ENCODE peak calls at places on chromosomes 16 and 17, in eight cellular contexts. X is upper lobe of left lung, V is endothelial cell of umbilical vein, L is stomach, O is sigmoid colon, A is transverse colon, H is H1, W is breast epithelium. C is an unnamed sample.

GRCh38 chr16:31409433-31409832 is 16.3 kb downstream of the ITGAD start:
- DNase-seq in W (no peak), H (no peak), L (no peak), A (no peak), O (no peak), X (no peak), V (no peak), C (no peak)

GRCh38 chr17:48871551-48872351 is 20.8 kb upstream of the ATP5MC1 start:
- DNase-seq in O (no peak), V (peak; percentile 60), X (peak; percentile 26), A (peak; percentile 86), L (peak; percentile 79), H (no peak), W (no peak), C (no peak)

GRCh38 chr16:84379008-84379730 is 10.8 kb downstream of the ATP2C2 start:
- DNase-seq in W (no peak), H (no peak), X (peak; percentile 79), V (no peak), A (no peak), L (no peak), O (no peak), C (no peak)

GRCh38 chr17:21010705-21011596 is 31.9 kb downstream of the USP22 start:
- DNase-seq in L (no peak), O (peak; percentile 61), X (no peak), A (no peak), V (no peak), H (no peak), W (no peak), C (no peak)

GRCh38 chr17:58335061-58335731 is 6.6 kb upstream of the TSPOAP1 start:
- DNase-seq in L (no peak), H (no peak), O (peak; percentile 64), W (no peak), V (no peak), X (peak; percentile 47), A (no peak), C (no peak)

GRCh38 chr17:29615492-29616299 is 7.0 kb downstream of the CORO6 start:
- DNase-seq in W (peak; percentile 81), V (peak; percentile 87), L (peak; percentile 92), A (peak; percentile 92), O (peak; percentile 94), H (no peak), X (peak; percentile 93), C (peak; percentile 92)

GRCh38 chr16:89829630-89830437 is 1.6 kb downstream of the SPIRE2 start:
- DNase-seq in O (no peak), W (no peak), H (no peak), V (no peak), X (no peak), A (peak; percentile 78), L (no peak), C (no peak)

GRCh38 chr16:66911112-66911511 is 7.6 kb downstream of the CDH16 start:
- DNase-seq in A (no peak), L (no peak), X (no peak), W (no peak), V (no peak), H (no peak), O (no peak), C (no peak)

GRCh38 chr17:2943971-2944370 is 119.4 kb downstream of the OR1D5 start:
- DNase-seq in H (no peak), W (no peak), A (no peak), L (no peak), V (no peak), O (no peak), X (no peak), C (no peak)

GRCh38 chr17:65191805-65192740 is 54.9 kb downstream of the RGS9 start:
- DNase-seq in H (no peak), V (peak; percentile 62), A (no peak), L (no peak), W (no peak), X (no peak), O (no peak), C (no peak)

GRCh38 chr16:83689385-83689831 is 118.4 kb upstream of the HSBP1 start:
- DNase-seq in H (no peak), X (no peak), A (no peak), W (no peak), O (no peak), L (no peak), V (peak; percentile 3), C (no peak)

GRCh38 chr17:869067-869466 is 86.9 kb downstream of the MRM3 start:
- DNase-seq in L (peak; percentile 33), X (no peak), V (no peak), H (no peak), A (peak; percentile 55), W (no peak), O (peak; percentile 94), C (peak; percentile 81)

GRCh38 chr16:13463619-13464018 is 456.3 kb upstream of the ERCC4 start:
- DNase-seq in H (no peak), A (no peak), O (no peak), W (peak; percentile 58), L (no peak), X (no peak), V (no peak), C (no peak)

DNA sequence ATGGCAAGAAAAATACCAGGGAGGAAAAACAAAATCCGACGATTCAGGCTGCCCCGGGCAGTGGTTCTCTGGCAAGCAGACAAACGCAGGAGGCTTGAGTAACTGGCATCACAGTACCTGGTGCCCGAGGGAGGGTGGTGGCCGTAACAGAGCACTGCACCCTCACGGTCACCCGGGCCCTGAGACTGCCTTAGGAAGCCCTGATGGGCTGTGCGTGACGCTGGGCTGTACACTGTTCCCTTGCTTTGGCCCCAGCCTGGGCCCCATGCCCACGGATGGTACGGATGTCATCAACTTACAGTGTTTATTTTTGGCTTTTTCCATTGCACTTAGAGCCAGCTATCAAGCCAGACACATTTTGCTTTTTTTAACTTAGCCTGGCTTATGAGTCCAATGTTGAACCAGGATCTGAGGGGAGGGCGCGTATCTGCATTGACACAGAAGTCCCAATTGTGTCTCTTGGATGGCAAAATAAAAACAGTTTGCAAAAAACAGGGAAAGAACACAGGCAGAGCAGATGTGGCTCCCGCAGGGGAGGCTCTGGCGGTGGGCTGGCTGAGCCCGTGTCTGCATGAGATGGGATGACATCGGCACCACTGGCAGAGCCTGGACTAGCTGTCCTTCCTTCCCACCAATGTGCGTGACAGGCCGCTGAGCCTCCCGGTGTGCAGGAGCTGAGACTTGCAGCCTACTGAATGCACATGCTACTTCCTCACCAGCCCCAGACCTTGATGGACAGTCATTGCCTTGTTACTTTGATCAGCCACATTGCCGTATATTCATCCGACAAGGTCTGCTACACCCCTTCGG is 287.7 kb downstream of the FOXL1 start:
- DNase-seq in X (no peak), L (no peak), W (peak; percentile 65), A (no peak), O (peak; percentile 78), V (peak; percentile 40), H (no peak), C (no peak)
- TF ChIP-seq CTCF in X (no peak), L (no peak), W (peak; percentile 37), A (no peak), O (no peak), V (no peak), H (no peak), C (no peak)

GRCh38 chr16:88570691-88571092 is 489 bp downstream of the ZC3H18 start:
- DNase-seq in O (no peak), V (peak; percentile 34), X (peak; percentile 25), H (no peak), W (no peak), L (no peak), A (peak; percentile 32), C (no peak)
- TF ChIP-seq POLR2AphosphoS5 in O (no peak), V (no peak), X (no peak), H (no peak), W (no peak), L (no peak), A (no peak), C (no peak)

DNA sequence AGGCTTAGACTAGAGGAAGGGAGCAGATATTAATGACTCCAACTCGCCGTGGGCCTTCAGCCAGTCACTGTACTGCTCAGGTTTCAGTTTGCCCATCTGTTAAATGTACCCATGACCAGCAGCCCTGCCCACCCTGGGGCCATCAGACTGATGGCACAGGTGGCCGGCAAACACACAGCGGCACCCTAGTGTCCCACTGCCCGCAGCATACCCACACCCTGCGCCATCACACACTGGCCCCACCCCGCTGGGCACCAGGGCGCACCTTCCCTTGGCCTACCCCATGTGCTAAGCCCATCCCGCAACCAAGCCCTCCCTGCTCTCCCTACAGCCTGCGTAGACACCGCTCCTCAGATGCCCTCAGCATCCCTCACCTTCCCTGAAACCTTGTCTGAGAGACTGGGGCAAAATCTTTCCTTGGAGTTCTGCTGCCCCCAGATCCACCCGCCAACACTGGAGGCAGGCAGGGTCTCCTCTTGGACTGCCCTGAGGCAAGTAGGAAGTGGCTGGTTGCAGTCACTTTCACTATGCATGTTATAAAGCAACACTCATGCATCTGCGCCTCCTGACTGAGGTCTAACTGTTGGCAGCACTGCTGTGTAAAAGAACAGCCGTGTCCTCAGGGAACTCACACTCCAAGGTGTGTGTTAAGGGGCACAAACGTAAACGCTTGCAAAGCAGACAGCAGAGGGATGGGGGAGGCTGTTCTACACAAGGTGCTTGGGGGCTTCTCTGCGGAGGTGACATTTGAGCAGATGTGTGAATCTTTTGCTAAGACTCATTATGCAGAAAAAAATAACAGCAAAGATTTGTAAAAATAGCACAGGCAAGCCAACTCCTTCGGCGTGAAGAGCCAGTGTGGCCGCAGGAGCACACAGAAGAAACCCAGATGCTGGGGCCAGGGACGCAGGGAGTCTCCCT is 6.7 kb upstream of the BCAR1 start:
- DNase-seq in H (no peak), L (no peak), X (no peak), V (no peak), O (peak; percentile 61), W (no peak), A (no peak), C (no peak)
- H3K4me1 ChIP-seq in H (peaks cover 13% of the 10 kb centered on the region), L (peaks cover 87% of the 10 kb centered on the region), X (peaks cover 80% of the 10 kb centered on the region), V (peaks cover 80% of the 10 kb centered on the region), O (peaks cover 95% of the 10 kb centered on the region), W (peaks cover 33% of the 10 kb centered on the region), A (peaks cover 79% of the 10 kb centered on the region), C (peaks cover 85% of the 10 kb centered on the region)

GRCh38 chr17:81401727-81402529 is 6.7 kb downstream of the BAHCC1 start:
- DNase-seq in H (no peak), A (peak; percentile 55), L (no peak), O (no peak), V (peak; percentile 41), X (no peak), W (no peak), C (no peak)
- TF ChIP-seq CTCF in H (peak; percentile 46), A (peak; percentile 7), L (no peak), O (no peak), V (peak; percentile 47), X (peak; percentile 9), W (no peak), C (no peak)

GRCh38 chr17:55723488-55723848 is 804 bp upstream of the TMEM100 start:
- DNase-seq in X (no peak), A (no peak), O (no peak), H (no peak), L (no peak), W (no peak), V (no peak), C (no peak)

GRCh38 chr17:55722742-55723487 is at the start of gene TMEM100:
- DNase-seq in A (no peak), X (no peak), V (peak; percentile 73), W (no peak), H (no peak), L (no peak), O (peak; percentile 87), C (peak; percentile 80)

GRCh38 chr17:55717898-55718735 is 4.5 kb downstream of the TMEM100 start:
- DNase-seq in V (peak; percentile 72), A (peak; percentile 78), O (peak; percentile 92), L (peak; percentile 81), W (peak; percentile 63), H (peak; percentile 67), X (peak; percentile 79), C (peak; percentile 93)

GRCh38 chr17:55722016-55722706 is 503 bp downstream of the TMEM100 start:
- DNase-seq in O (no peak), A (no peak), H (no peak), W (no peak), X (no peak), V (no peak), L (no peak), C (no peak)

GRCh38 chr17:55720917-55721836 is 1.5 kb downstream of the TMEM100 start:
- DNase-seq in W (no peak), X (no peak), H (no peak), O (no peak), A (no peak), V (no peak), L (no peak), C (no peak)
- TF ChIP-seq POLR2AphosphoS5 in W (no peak), X (no peak), H (no peak), O (peak; percentile 51), A (no peak), V (no peak), L (no peak), C (no peak)

C was measured in suprapubic skin.